ENCODE peak calls at places on chromosomes 1 and 21, in nine cellular contexts. B, N, F, K, P, C, X, Q and W are unnamed samples.
A peak's percentile ranks its signal among the peaks of the same experiment; 100 is the strongest.

GRCh38 chr1:82565146-82565545 is 764.4 kb downstream of the ADGRL2 start:
- DNase-seq in Q (no peak), P (peak; percentile 19), F (no peak), N (peak; percentile 83), B (peak; percentile 90), C (peak; percentile 80), K (no peak), X (no peak), W (no peak)

GRCh38 chr1:116988908-116989307 is 12.7 kb upstream of the CD101 start:
- DNase-seq in X (no peak), Q (no peak), C (no peak), K (no peak), B (peak; percentile 47), F (no peak), P (no peak), N (peak; percentile 55), W (no peak)

GRCh38 chr1:178241057-178241456 is 147.2 kb downstream of the RASAL2 start:
- DNase-seq in X (no peak), C (peak; percentile 24), K (no peak), P (peak; percentile 77), Q (no peak), F (no peak), N (peak; percentile 66), B (peak; percentile 62), W (no peak)

GRCh38 chr1:33147997-33148314 is 33.9 kb downstream of the TRIM62 start:
- DNase-seq in X (no peak), Q (no peak), K (no peak), C (no peak), B (no peak), P (peak; percentile 59), F (no peak), N (peak; percentile 43), W (no peak)

GRCh38 chr1:3436451-3436850 is 18.0 kb upstream of the ARHGEF16 start:
- DNase-seq in N (no peak), X (no peak), K (no peak), B (no peak), Q (no peak), P (no peak), C (no peak), F (no peak), W (no peak)

GRCh38 chr1:16205891-16206546 is 6.4 kb downstream of the ARHGEF19 start:
- DNase-seq in B (no peak), Q (no peak), N (no peak), K (no peak), P (no peak), C (no peak), F (peak; percentile 67), X (no peak), W (no peak)

GRCh38 chr1:27891196-27891889 is 19.0 kb downstream of the THEMIS2 start:
- DNase-seq in P (no peak), X (no peak), Q (no peak), F (no peak), K (peak; percentile 62), B (no peak), C (no peak), N (no peak), W (no peak)

GRCh38 chr21:46605759-46606426 is 1.0 kb upstream of the S100B start:
- DNase-seq in B (no peak), N (no peak), F (no peak), P (no peak), X (no peak), K (no peak), Q (no peak), C (no peak), W (no peak)

GRCh38 chr1:60169206-60169605 is 95.6 kb upstream of the C1orf87 start:
- DNase-seq in Q (no peak), B (peak; percentile 60), C (peak; percentile 45), K (no peak), P (no peak), X (no peak), N (no peak), F (no peak), W (no peak)

GRCh38 chr1:226957714-226958113 is 17.6 kb downstream of the COQ8A start:
- DNase-seq in N (no peak), P (no peak), Q (no peak), F (no peak), C (no peak), X (no peak), B (no peak), K (no peak), W (no peak)

GRCh38 chr1:86705633-86705985 is 1.2 kb downstream of the SH3GLB1 start:
- DNase-seq in K (peak; percentile 64), B (no peak), C (no peak), F (peak; percentile 18), P (no peak), X (no peak), N (peak; percentile 37), Q (no peak), W (no peak)

GRCh38 chr1:160115545-160116276 is at the start of gene ATP1A2:
- DNase-seq in X (no peak), F (no peak), C (no peak), Q (no peak), B (no peak), N (no peak), K (peak; percentile 77), P (no peak), W (no peak)

GRCh38 chr1:154423988-154424326 is 18.8 kb downstream of the IL6R start:
- DNase-seq in N (no peak), C (no peak), X (no peak), P (no peak), B (no peak), Q (no peak), F (no peak), K (no peak), W (no peak)

GRCh38 chr21:21750124-21750825 is 752.1 kb downstream of the NCAM2 start:
- DNase-seq in X (no peak), B (no peak), Q (no peak), P (no peak), N (no peak), K (no peak), F (no peak), C (peak; percentile 0), W (no peak)

GRCh38 chr1:211511947-211512346 is 20.0 kb upstream of the RD3 start:
- DNase-seq in N (peak; percentile 85), F (no peak), B (peak; percentile 85), X (no peak), C (no peak), K (no peak), P (peak; percentile 36), Q (no peak), W (no peak)

GRCh38 chr1:3402258-3403010 is 52.0 kb upstream of the ARHGEF16 start:
- DNase-seq in Q (no peak), F (peak; percentile 24), X (no peak), B (peak; percentile 14), P (no peak), C (peak; percentile 27), K (no peak), N (no peak), W (no peak)

GRCh38 chr1:117412472-117412871 is 45.2 kb downstream of the MAN1A2 start:
- DNase-seq in B (no peak), X (no peak), C (no peak), F (no peak), N (no peak), P (no peak), Q (no peak), K (no peak), W (no peak)

GRCh38 chr1:201554789-201555592 is 16.1 kb downstream of the NAV1 start:
- DNase-seq in X (no peak), B (no peak), F (no peak), C (no peak), P (no peak), N (no peak), Q (no peak), K (peak; percentile 24), W (no peak)

GRCh38 chr1:53065391-53065790 is 3.4 kb downstream of the PODN start:
- DNase-seq in Q (no peak), K (peak; percentile 63), N (no peak), B (no peak), P (no peak), F (no peak), C (no peak), X (no peak), W (no peak)

GRCh38 chr1:234433563-234434285 is 45.3 kb downstream of the TARBP1 start:
- DNase-seq in X (no peak), Q (no peak), K (no peak), C (peak; percentile 46), P (peak; percentile 81), N (peak; percentile 90), F (no peak), B (peak; percentile 70), W (no peak)

GRCh38 chr1:185720633-185721272 is 13.4 kb upstream of the HMCN1 start:
- DNase-seq in F (no peak), N (peak; percentile 56), C (no peak), K (no peak), P (peak; percentile 64), B (peak; percentile 75), X (no peak), Q (no peak), W (no peak)
- TF ChIP-seq CTCF in F (peak; percentile 30), N (peak; percentile 49), C (peak; percentile 49), K (no peak), P (peak; percentile 57), B (peak; percentile 57), X (peak; percentile 40), Q (peak; percentile 58), W (peak; percentile 73)

DNA sequence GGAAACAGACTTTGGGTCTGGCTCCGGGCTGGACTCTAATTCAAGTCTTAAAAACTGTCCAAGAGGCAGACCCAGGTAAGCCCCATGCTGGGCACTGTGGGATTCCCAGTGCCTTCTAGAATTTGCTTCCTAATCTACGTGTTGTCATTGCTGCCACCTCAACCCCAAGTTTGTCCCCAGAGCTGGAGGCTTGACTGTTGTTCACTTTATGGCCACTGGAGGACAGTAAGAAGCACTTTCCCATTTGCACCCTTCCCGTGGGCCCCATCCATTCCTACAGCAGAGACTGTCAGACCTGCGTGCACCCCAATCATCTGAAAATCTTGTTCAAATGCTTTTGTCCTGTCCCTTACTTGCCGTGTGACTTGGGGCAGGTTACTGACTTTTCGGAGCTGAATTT is 29.4 kb upstream of the VASH2 start:
- DNase-seq in X (no peak), K (no peak), P (no peak), Q (no peak), C (no peak), N (no peak), B (no peak), F (no peak), W (no peak)
- TF ChIP-seq CTCF in X (no peak), K (no peak), P (peak; percentile 21), Q (peak; percentile 25), C (no peak), N (no peak), B (peak; percentile 36), F (no peak), W (peak; percentile 41)

DNA sequence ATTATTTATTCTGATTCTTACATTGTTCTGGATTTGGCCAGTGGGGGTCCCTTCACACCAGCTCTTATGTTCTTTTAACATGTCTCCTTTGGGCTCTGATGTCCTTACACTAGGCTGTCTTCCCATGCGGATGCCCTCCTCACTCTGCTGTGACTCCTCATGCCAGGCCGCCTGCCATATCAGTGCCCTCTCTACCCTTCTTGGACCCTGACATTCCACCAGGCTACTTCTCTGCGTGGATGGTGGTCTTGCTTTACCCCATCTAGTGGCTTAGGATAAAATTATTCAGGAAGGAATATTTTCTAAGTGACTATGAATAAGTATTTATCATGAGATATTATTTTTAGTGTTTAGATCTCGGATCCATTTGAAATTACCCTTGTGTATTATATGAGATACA is 21.2 kb downstream of the ATF6 start:
- DNase-seq in X (no peak), B (no peak), C (no peak), P (no peak), Q (no peak), F (no peak), K (no peak), N (no peak), W (no peak)
- TF ChIP-seq CTCF in X (no peak), B (peak; percentile 20), C (peak; percentile 18), P (peak; percentile 10), Q (no peak), F (no peak), K (no peak), N (no peak), W (peak; percentile 37)

GRCh38 chr1:42456010-42456753 is at the start of the genes PPCS and ZMYND12:
- DNase-seq in P (peak; percentile 76), B (peak; percentile 87), C (peak; percentile 76), N (peak; percentile 89), X (peak; percentile 78), K (peak; percentile 92), Q (peak; percentile 64), F (peak; percentile 85), W (peak; percentile 85)
- TF ChIP-seq CTCF in P (no peak), B (no peak), C (no peak), N (peak; percentile 5), X (no peak), K (no peak), Q (no peak), F (peak; percentile 11), W (peak; percentile 48)